ENCODE peak calls at places on chromosome 5, in eight cellular contexts. L is stimulated activated CD8-positive, alpha-beta memory T cell treated with anti-CD3 and anti-CD28 coated beads, Interleukin-7, amount 100 ng/mL, for 1 hour; O is activated effector memory CD4-positive, alpha-beta T cell treated with Interleukin-2 at 50 U/mL for 16 hours; K is Calu3; N is T47D; X is Caki2; C is GM12891; U is SW 1271. A is an unnamed sample.

GRCh38 chr5:44952376-44952775 is 143.6 kb downstream of the MRPS30 start:
- DNase-seq in L (no peak), O (no peak), K (peak), N (peak), X (peak), C (no peak), U (peak), A (no peak)

GRCh38 chr5:91224459-91224858 is 158.7 kb downstream of the ARRDC3 start:
- DNase-seq in L (no peak), O (no peak), K (no peak), N (no peak), X (no peak), C (no peak), U (no peak), A (no peak)

GRCh38 chr5:95726811-95727763 is 4.0 kb upstream of the RHOBTB3 start:
- DNase-seq in L (no peak), O (no peak), K (no peak), N (no peak), X (no peak), C (no peak), U (no peak), A (no peak)

GRCh38 chr5:78647411-78647818 is 1.2 kb downstream of the LHFPL2 start:
- DNase-seq in L (no peak), O (no peak), K (peak), N (peak), X (no peak), C (no peak), U (no peak), A (no peak)

GRCh38 chr5:149374801-149375200 is 4.3 kb downstream of the IL17B start:
- DNase-seq in L (no peak), O (no peak), K (no peak), N (no peak), X (no peak), C (no peak), U (no peak), A (no peak)

GRCh38 chr5:154986151-154986550 is 27.4 kb upstream of the KIF4B start:
- DNase-seq in L (no peak), O (no peak), K (no peak), N (no peak), X (no peak), C (no peak), U (no peak), A (no peak)

GRCh38 chr5:362978-363765 is 41.7 kb downstream of the AHRR start:
- DNase-seq in L (no peak), O (no peak), K (no peak), N (no peak), X (no peak), C (no peak), U (no peak), A (no peak)

GRCh38 chr5:103472820-103473219 is 89.8 kb downstream of the NUDT12 start:
- DNase-seq in L (no peak), O (no peak), K (no peak), N (no peak), X (peak), C (no peak), U (no peak), A (no peak)

GRCh38 chr5:94847726-94848125 is 229.3 kb downstream of the SLF1 start:
- DNase-seq in L (no peak), O (no peak), K (no peak), N (no peak), X (no peak), C (no peak), U (no peak), A (no peak)

GRCh38 chr5:59608745-59609144 is 284.8 kb downstream of the PDE4D start:
- DNase-seq in L (no peak), O (no peak), K (no peak), N (no peak), X (no peak), C (no peak), U (no peak), A (no peak)

GRCh38 chr5:178069909-178070308 is 43.4 kb upstream of the N4BP3 start:
- DNase-seq in L (no peak), O (no peak), K (peak), N (no peak), X (no peak), C (no peak), U (no peak), A (no peak)

GRCh38 chr5:17189381-17190036 is 27.9 kb upstream of the BASP1 start:
- DNase-seq in L (peak), O (peak), K (peak), N (peak), X (peak), C (no peak), U (peak), A (peak)

GRCh38 chr5:10111575-10111974 is 138.1 kb downstream of the ATPSCKMT start:
- DNase-seq in L (no peak), O (no peak), K (no peak), N (peak), X (no peak), C (peak), U (no peak), A (no peak)

GRCh38 chr5:17330386-17330785 is 113.0 kb downstream of the BASP1 start:
- DNase-seq in L (no peak), O (no peak), K (no peak), N (no peak), X (no peak), C (no peak), U (no peak), A (no peak)

GRCh38 chr5:181133610-181134231 is 2.8 kb upstream of the OR2V1 start:
- DNase-seq in L (no peak), O (no peak), K (peak), N (no peak), X (peak), C (no peak), U (peak), A (peak)

GRCh38 chr5:59390074-59390659 is 503.4 kb downstream of the PDE4D start:
- DNase-seq in L (no peak), O (no peak), K (peak), N (no peak), X (no peak), C (no peak), U (no peak), A (no peak)

GRCh38 chr5:180072556-180072955 is 997 bp upstream of the RNF130 start:
- DNase-seq in L (no peak), O (no peak), K (no peak), N (no peak), X (no peak), C (no peak), U (no peak), A (no peak)

GRCh38 chr5:112682621-112683061 is 55.0 kb upstream of the APC start:
- DNase-seq in L (no peak), O (no peak), K (no peak), N (no peak), X (no peak), C (no peak), U (no peak), A (no peak)

GRCh38 chr5:50691399-50692016 is 25.1 kb downstream of the PARP8 start:
- DNase-seq in L (no peak), O (no peak), K (no peak), N (no peak), X (no peak), C (no peak), U (no peak), A (no peak)

GRCh38 chr5:31023105-31023504 is 170.4 kb upstream of the CDH6 start:
- DNase-seq in L (no peak), O (no peak), K (no peak), N (no peak), X (peak), C (no peak), U (no peak), A (no peak)

GRCh38 chr5:31220968-31221367 is 27.5 kb downstream of the CDH6 start:
- DNase-seq in L (no peak), O (no peak), K (peak), N (no peak), X (no peak), C (no peak), U (no peak), A (no peak)

GRCh38 chr5:59583810-59584562 is 309.5 kb downstream of the PDE4D start:
- DNase-seq in L (no peak), O (no peak), K (no peak), N (no peak), X (peak), C (no peak), U (no peak), A (no peak)

GRCh38 chr5:24646915-24647314 is 2.1 kb upstream of the CDH10 start:
- DNase-seq in L (no peak), O (no peak), K (no peak), N (no peak), X (no peak), C (no peak), U (no peak), A (no peak)

GRCh38 chr5:174412941-174413340 is 311.4 kb upstream of the MSX2 start:
- DNase-seq in L (no peak), O (no peak), K (no peak), N (no peak), X (peak), C (no peak), U (no peak), A (no peak)

GRCh38 chr5:177399903-177400868 is at the start of gene PFN3:
- DNase-seq in L (no peak), O (no peak), K (no peak), N (no peak), X (no peak), C (no peak), U (no peak), A (no peak)

GRCh38 chr5:170266570-170267379 is 30.8 kb downstream of the LCP2 start:
- DNase-seq in L (no peak), O (peak), K (no peak), N (no peak), X (no peak), C (no peak), U (no peak), A (no peak)

GRCh38 chr5:134174841-134175839 is 1.6 kb downstream of the SKP1 start:
- DNase-seq in L (no peak), O (no peak), K (no peak), N (no peak), X (peak), C (no peak), U (no peak), A (no peak)

GRCh38 chr5:54363669-54364068 is 53.3 kb upstream of the ARL15 start:
- DNase-seq in L (no peak), O (no peak), K (no peak), N (no peak), X (no peak), C (no peak), U (no peak), A (no peak)

GRCh38 chr5:38734353-38734752 is 111.5 kb upstream of the OSMR start:
- DNase-seq in L (no peak), O (no peak), K (no peak), N (no peak), X (no peak), C (no peak), U (no peak), A (no peak)

GRCh38 chr5:119315516-119315949 is 40.3 kb upstream of the TNFAIP8 start:
- DNase-seq in L (no peak), O (no peak), K (peak), N (no peak), X (peak), C (peak), U (no peak), A (no peak)

GRCh38 chr5:168324864-168325615 is 33.6 kb downstream of the WWC1 start:
- DNase-seq in L (no peak), O (no peak), K (peak), N (peak), X (peak), C (no peak), U (no peak), A (no peak)

GRCh38 chr5:16345454-16345853 is 120.1 kb downstream of the ZNF622 start:
- DNase-seq in L (no peak), O (no peak), K (no peak), N (no peak), X (no peak), C (no peak), U (no peak), A (no peak)

GRCh38 chr5:59648949-59649921 is 244.3 kb downstream of the PDE4D start:
- DNase-seq in L (no peak), O (no peak), K (peak), N (no peak), X (no peak), C (no peak), U (no peak), A (no peak)

GRCh38 chr5:159781626-159782157 is 134.6 kb upstream of the ADRA1B start:
- DNase-seq in L (no peak), O (no peak), K (no peak), N (no peak), X (no peak), C (no peak), U (no peak), A (no peak)

GRCh38 chr5:21802869-21803490 is 1050.2 kb downstream of the CDH12 start:
- DNase-seq in L (no peak), O (no peak), K (no peak), N (peak), X (peak), C (no peak), U (no peak), A (no peak)

GRCh38 chr5:143152445-143152844 is 251.0 kb downstream of the NR3C1 start:
- DNase-seq in L (no peak), O (no peak), K (no peak), N (no peak), X (no peak), C (no peak), U (no peak), A (no peak)

GRCh38 chr5:176952531-176953193 is 53.5 kb upstream of the HK3 start:
- DNase-seq in L (no peak), O (no peak), K (no peak), N (no peak), X (no peak), C (no peak), U (no peak), A (no peak)

GRCh38 chr5:178231736-178232123 is 872 bp downstream of the PHYKPL start:
- DNase-seq in L (no peak), O (no peak), K (no peak), N (no peak), X (no peak), C (no peak), U (no peak), A (no peak)

GRCh38 chr5:115767424-115767823 is 49.0 kb downstream of the CDO1 start:
- DNase-seq in L (no peak), O (no peak), K (no peak), N (no peak), X (no peak), C (no peak), U (no peak), A (no peak)

A was measured in amygdala.